ENCODE peak calls at places on chromosomes 11 and 22, in seven cellular contexts. B, Z, D, P, U, S and Q are unnamed samples.
A peak's percentile ranks its signal among the peaks of the same experiment; 100 is the strongest.

GRCh38 chr11:120792306-120792705 is 231.6 kb upstream of the TBCEL start:
- DNase-seq in Z (no peak), S (peak; percentile 30), U (no peak), B (no peak), D (no peak), P (no peak), Q (no peak)

GRCh38 chr22:47452184-47452583 is 689.7 kb downstream of the TBC1D22A start:
- DNase-seq in B (no peak), S (no peak), U (no peak), Z (peak; percentile 55), P (no peak), D (no peak), Q (no peak)

GRCh38 chr11:2667940-2668339 is 31.9 kb downstream of the KCNQ1OT1 start:
- DNase-seq in P (no peak), D (no peak), S (no peak), U (no peak), B (no peak), Z (no peak), Q (peak; percentile 13)

GRCh38 chr11:60242607-60243292 is at the start of gene MS4A4E:
- DNase-seq in B (no peak), P (no peak), S (no peak), U (no peak), Z (no peak), D (no peak), Q (no peak)

GRCh38 chr11:47587733-47588326 is 1.4 kb downstream of the FAM180B start:
- DNase-seq in S (peak; percentile 41), P (no peak), Z (no peak), B (no peak), U (peak; percentile 84), D (no peak), Q (peak; percentile 89)

GRCh38 chr11:14673824-14674432 is 30.3 kb downstream of the PDE3B start:
- DNase-seq in P (no peak), U (no peak), S (no peak), D (no peak), B (no peak), Z (no peak), Q (no peak)

GRCh38 chr22:46735747-46736608 is 2.1 kb downstream of the CERK start:
- DNase-seq in Z (no peak), D (no peak), P (peak; percentile 18), U (no peak), S (no peak), B (no peak), Q (no peak)

GRCh38 chr11:36455658-36456111 is 54.4 kb downstream of the TRAF6 start:
- DNase-seq in P (peak; percentile 100), B (peak; percentile 97), D (no peak), S (peak; percentile 24), Z (peak; percentile 89), U (peak; percentile 69), Q (peak; percentile 97)

GRCh38 chr11:85831050-85831449 is 20.1 kb upstream of the SYTL2 start:
- DNase-seq in P (no peak), U (no peak), Z (no peak), S (no peak), B (no peak), D (no peak), Q (no peak)